ENCODE peak calls at places on chromosomes 12 and 14, in five cellular contexts. One of them, this sample, is unnamed.

GRCh38 chr14:43042408-43042807 is 1435.7 kb downstream of the LRFN5 start:
- DNase-seq in HAP-1: no peak
- DNase-seq in stimulated activated CD4-positive, alpha-beta T cell treated with anti-CD3 and anti-CD28 coated beads, Interleukin-1b, Interleukin-23, amount 100 ng/mL, for 4 hours: no peak
- DNase-seq in Daoy: no peak
- DNase-seq in heart right ventricle: no peak
- DNase-seq in this sample: no peak

GRCh38 chr14:64831419-64831818 is 48.3 kb downstream of the SPTB start:
- DNase-seq in HAP-1: no peak
- DNase-seq in stimulated activated CD4-positive, alpha-beta T cell treated with anti-CD3 and anti-CD28 coated beads, Interleukin-1b, Interleukin-23, amount 100 ng/mL, for 4 hours: no peak
- DNase-seq in Daoy: no peak
- DNase-seq in heart right ventricle: no peak
- DNase-seq in this sample: no peak

GRCh38 chr12:130799051-130799450 is 40.0 kb downstream of the STX2 start:
- DNase-seq in HAP-1: no peak
- DNase-seq in stimulated activated CD4-positive, alpha-beta T cell treated with anti-CD3 and anti-CD28 coated beads, Interleukin-1b, Interleukin-23, amount 100 ng/mL, for 4 hours: no peak
- DNase-seq in Daoy: no peak
- DNase-seq in heart right ventricle: no peak
- DNase-seq in this sample: no peak

GRCh38 chr14:50320279-50320678 is 8.2 kb downstream of the DMAC2L start:
- DNase-seq in HAP-1: no peak
- DNase-seq in stimulated activated CD4-positive, alpha-beta T cell treated with anti-CD3 and anti-CD28 coated beads, Interleukin-1b, Interleukin-23, amount 100 ng/mL, for 4 hours: no peak
- DNase-seq in Daoy: peak
- DNase-seq in heart right ventricle: no peak
- DNase-seq in this sample: no peak

GRCh38 chr14:53845813-53846693 is 110.6 kb downstream of the BMP4 start:
- DNase-seq in HAP-1: no peak
- DNase-seq in stimulated activated CD4-positive, alpha-beta T cell treated with anti-CD3 and anti-CD28 coated beads, Interleukin-1b, Interleukin-23, amount 100 ng/mL, for 4 hours: no peak
- DNase-seq in Daoy: no peak
- DNase-seq in heart right ventricle: no peak
- DNase-seq in this sample: no peak

GRCh38 chr12:92290881-92291280 is 145.2 kb upstream of the BTG1 start:
- DNase-seq in HAP-1: no peak
- DNase-seq in stimulated activated CD4-positive, alpha-beta T cell treated with anti-CD3 and anti-CD28 coated beads, Interleukin-1b, Interleukin-23, amount 100 ng/mL, for 4 hours: no peak
- DNase-seq in Daoy: peak
- DNase-seq in heart right ventricle: no peak
- DNase-seq in this sample: no peak

GRCh38 chr12:89464974-89465592 is 59.5 kb downstream of the GALNT4 start:
- DNase-seq in HAP-1: no peak
- DNase-seq in stimulated activated CD4-positive, alpha-beta T cell treated with anti-CD3 and anti-CD28 coated beads, Interleukin-1b, Interleukin-23, amount 100 ng/mL, for 4 hours: no peak
- DNase-seq in Daoy: peak
- DNase-seq in heart right ventricle: no peak
- DNase-seq in this sample: no peak

GRCh38 chr14:89160437-89160836 is 256.6 kb downstream of the FOXN3 start:
- DNase-seq in HAP-1: no peak
- DNase-seq in stimulated activated CD4-positive, alpha-beta T cell treated with anti-CD3 and anti-CD28 coated beads, Interleukin-1b, Interleukin-23, amount 100 ng/mL, for 4 hours: no peak
- DNase-seq in Daoy: no peak
- DNase-seq in heart right ventricle: no peak
- DNase-seq in this sample: no peak

GRCh38 chr12:99498756-99499155 is 148.8 kb upstream of the GARIN6 start:
- DNase-seq in HAP-1: no peak
- DNase-seq in stimulated activated CD4-positive, alpha-beta T cell treated with anti-CD3 and anti-CD28 coated beads, Interleukin-1b, Interleukin-23, amount 100 ng/mL, for 4 hours: no peak
- DNase-seq in Daoy: no peak
- DNase-seq in heart right ventricle: no peak
- DNase-seq in this sample: peak

GRCh38 chr12:69732088-69732487 is 6.6 kb upstream of the RAB3IP start:
- DNase-seq in HAP-1: no peak
- DNase-seq in stimulated activated CD4-positive, alpha-beta T cell treated with anti-CD3 and anti-CD28 coated beads, Interleukin-1b, Interleukin-23, amount 100 ng/mL, for 4 hours: no peak
- DNase-seq in Daoy: peak
- DNase-seq in heart right ventricle: no peak
- DNase-seq in this sample: no peak

GRCh38 chr14:94000267-94000666 is 3.2 kb downstream of the CCDC197 start:
- DNase-seq in HAP-1: no peak
- DNase-seq in stimulated activated CD4-positive, alpha-beta T cell treated with anti-CD3 and anti-CD28 coated beads, Interleukin-1b, Interleukin-23, amount 100 ng/mL, for 4 hours: no peak
- DNase-seq in Daoy: no peak
- DNase-seq in heart right ventricle: no peak
- DNase-seq in this sample: no peak

GRCh38 chr12:57166971-57167371 is 19.6 kb upstream of the LRP1-AS start:
- DNase-seq in HAP-1: no peak
- DNase-seq in stimulated activated CD4-positive, alpha-beta T cell treated with anti-CD3 and anti-CD28 coated beads, Interleukin-1b, Interleukin-23, amount 100 ng/mL, for 4 hours: peak
- DNase-seq in Daoy: peak
- DNase-seq in heart right ventricle: no peak
- DNase-seq in this sample: no peak

GRCh38 chr12:46383654-46384450 is 11.3 kb upstream of the SLC38A2 start:
- DNase-seq in HAP-1: no peak
- DNase-seq in stimulated activated CD4-positive, alpha-beta T cell treated with anti-CD3 and anti-CD28 coated beads, Interleukin-1b, Interleukin-23, amount 100 ng/mL, for 4 hours: peak
- DNase-seq in Daoy: peak
- DNase-seq in heart right ventricle: peak
- DNase-seq in this sample: peak

GRCh38 chr14:93994919-93995682 is 2.0 kb upstream of the CCDC197 start:
- DNase-seq in HAP-1: no peak
- DNase-seq in stimulated activated CD4-positive, alpha-beta T cell treated with anti-CD3 and anti-CD28 coated beads, Interleukin-1b, Interleukin-23, amount 100 ng/mL, for 4 hours: peak
- DNase-seq in Daoy: peak
- DNase-seq in heart right ventricle: peak
- DNase-seq in this sample: no peak

GRCh38 chr12:94930216-94930654 is 73.3 kb downstream of the NDUFA12 start:
- DNase-seq in HAP-1: no peak
- DNase-seq in stimulated activated CD4-positive, alpha-beta T cell treated with anti-CD3 and anti-CD28 coated beads, Interleukin-1b, Interleukin-23, amount 100 ng/mL, for 4 hours: no peak
- DNase-seq in Daoy: no peak
- DNase-seq in heart right ventricle: no peak
- DNase-seq in this sample: no peak

GRCh38 chr12:52020539-52021336 is 14.0 kb downstream of the TAMALIN start:
- DNase-seq in HAP-1: peak
- DNase-seq in stimulated activated CD4-positive, alpha-beta T cell treated with anti-CD3 and anti-CD28 coated beads, Interleukin-1b, Interleukin-23, amount 100 ng/mL, for 4 hours: peak
- DNase-seq in Daoy: peak
- DNase-seq in heart right ventricle: peak
- DNase-seq in this sample: peak

GRCh38 chr12:29589271-29589670 is 91.8 kb upstream of the OVCH1 start:
- DNase-seq in HAP-1: no peak
- DNase-seq in stimulated activated CD4-positive, alpha-beta T cell treated with anti-CD3 and anti-CD28 coated beads, Interleukin-1b, Interleukin-23, amount 100 ng/mL, for 4 hours: no peak
- DNase-seq in Daoy: no peak
- DNase-seq in heart right ventricle: no peak
- DNase-seq in this sample: no peak

GRCh38 chr12:41141076-41141475 is 47.0 kb upstream of the PDZRN4 start:
- DNase-seq in HAP-1: no peak
- DNase-seq in stimulated activated CD4-positive, alpha-beta T cell treated with anti-CD3 and anti-CD28 coated beads, Interleukin-1b, Interleukin-23, amount 100 ng/mL, for 4 hours: no peak
- DNase-seq in Daoy: no peak
- DNase-seq in heart right ventricle: no peak
- DNase-seq in this sample: no peak

This sample was measured in islet precursor cell.